ENCODE peak calls at places on chromosomes 7 and 10, in six cellular contexts. L is tibial nerve, Z is ELR, U is astrocyte of the spinal cord, D is ACHN, G is GM03348. F is an unnamed sample.

GRCh38 chr7:139875821-139876241 is 46.8 kb downstream of the TBXAS1 start:
- DNase-seq in L (no peak), Z (no peak), U (no peak), D (peak; percentile 87), G (no peak), F (no peak)

GRCh38 chr7:123643495-123644428 is 11.9 kb upstream of the LMOD2 start:
- DNase-seq in L (no peak), Z (peak; percentile 62), U (peak; percentile 86), D (peak; percentile 24), G (peak; percentile 49), F (no peak)

GRCh38 chr10:131982185-131982756 is 548 bp upstream of the BNIP3 start:
- DNase-seq in L (no peak), Z (no peak), U (no peak), D (no peak), G (peak; percentile 43), F (no peak)

GRCh38 chr7:159014297-159015062 is 130.2 kb downstream of the VIPR2 start:
- DNase-seq in L (no peak), Z (no peak), U (no peak), D (no peak), G (no peak), F (no peak)

GRCh38 chr10:64211466-64211865 is 690.3 kb downstream of the REEP3 start:
- DNase-seq in L (no peak), Z (no peak), U (no peak), D (no peak), G (no peak), F (no peak)

GRCh38 chr7:66758964-66759628 is 18.6 kb downstream of the RABGEF1 start:
- DNase-seq in L (no peak), Z (peak; percentile 16), U (no peak), D (no peak), G (no peak), F (no peak)

GRCh38 chr10:10207538-10207937 is 810.1 kb upstream of the CELF2 start:
- DNase-seq in L (no peak), Z (no peak), U (no peak), D (no peak), G (no peak), F (no peak)

GRCh38 chr10:69061305-69062161 is 26.4 kb upstream of the SRGN start:
- DNase-seq in L (peak; percentile 39), Z (peak; percentile 100), U (peak; percentile 94), D (peak; percentile 100), G (peak; percentile 81), F (no peak)

GRCh38 chr7:73899731-73900142 is 38.8 kb downstream of the TMEM270 start:
- DNase-seq in L (peak; percentile 72), Z (peak; percentile 82), U (peak; percentile 68), D (no peak), G (peak; percentile 95), F (no peak)

GRCh38 chr7:2794836-2795636 is 49.1 kb downstream of the GNA12 start:
- DNase-seq in L (no peak), Z (no peak), U (no peak), D (no peak), G (no peak), F (peak; percentile 76)

GRCh38 chr7:1295776-1296726 is 63.4 kb downstream of the UNCX start:
- DNase-seq in L (no peak), Z (no peak), U (no peak), D (no peak), G (no peak), F (no peak)

GRCh38 chr7:12637819-12638592 is 49.4 kb upstream of the ARL4A start:
- DNase-seq in L (no peak), Z (peak; percentile 49), U (no peak), D (no peak), G (no peak), F (no peak)

GRCh38 chr10:129756912-129757861 is 206.9 kb downstream of the EBF3 start:
- DNase-seq in L (no peak), Z (no peak), U (no peak), D (peak; percentile 2), G (no peak), F (no peak)